ENCODE peak calls at places on chromosomes 1 and 21, in six cellular contexts. Q is HCT116, C is GM12878, L is H1, H is NT2/D1, X is HepG2. K is an unnamed sample.

GRCh38 chr1:47188901-47189785 is 693 bp downstream of the PDZK1IP1 start:
- DNase-seq in Q (no peak), C (no peak), L (peak), H (no peak), X (no peak), K (no peak)

GRCh38 chr1:22143065-22143514 is at the start of gene WNT4:
- DNase-seq in Q (no peak), C (no peak), L (peak), H (no peak), X (no peak), K (peak)

GRCh38 chr1:2160691-2161320 is 33.8 kb downstream of the FAAP20 start:
- DNase-seq in Q (no peak), C (no peak), L (no peak), H (no peak), X (no peak), K (no peak)

GRCh38 chr1:243474384-243474851 is 218.6 kb downstream of the SDCCAG8 start:
- DNase-seq in Q (no peak), C (no peak), L (peak), H (no peak), X (no peak), K (no peak)

GRCh38 chr1:67031121-67031520 is 22.8 kb downstream of the SLC35D1 start:
- DNase-seq in Q (no peak), C (no peak), L (no peak), H (no peak), X (no peak), K (no peak)

GRCh38 chr1:8481650-8482380 is 163.9 kb downstream of the SLC45A1 start:
- DNase-seq in Q (no peak), C (no peak), L (no peak), H (no peak), X (no peak), K (no peak)

GRCh38 chr1:202145325-202146140 is 996 bp upstream of the ARL8A start:
- DNase-seq in Q (no peak), C (no peak), L (no peak), H (no peak), X (no peak), K (no peak)

GRCh38 chr1:52674497-52675384 is 23.4 kb downstream of the COA7 start:
- DNase-seq in Q (no peak), C (no peak), L (no peak), H (no peak), X (no peak), K (peak)

GRCh38 chr1:198107041-198107440 is 49.8 kb upstream of the NEK7 start:
- DNase-seq in Q (no peak), C (no peak), L (no peak), H (no peak), X (no peak), K (no peak)

GRCh38 chr1:80657707-80658106 is 1143.0 kb upstream of the ADGRL2 start:
- DNase-seq in Q (no peak), C (no peak), L (no peak), H (peak), X (no peak), K (no peak)

GRCh38 chr21:45138199-45139002 is 64.0 kb downstream of the ADARB1 start:
- DNase-seq in Q (peak), C (no peak), L (peak), H (peak), X (peak), K (peak)

GRCh38 chr1:116962976-116963639 is 38.5 kb upstream of the CD101 start:
- DNase-seq in Q (no peak), C (no peak), L (no peak), H (no peak), X (no peak), K (no peak)

GRCh38 chr21:32190491-32191144 is 88.2 kb downstream of the MIS18A start:
- DNase-seq in Q (no peak), C (peak), L (no peak), H (no peak), X (no peak), K (no peak)

GRCh38 chr1:66048011-66048410 is 255.3 kb downstream of the PDE4B start:
- DNase-seq in Q (no peak), C (no peak), L (no peak), H (no peak), X (no peak), K (no peak)

GRCh38 chr1:200317236-200317635 is 92.6 kb downstream of the ZNF281 start:
- DNase-seq in Q (no peak), C (no peak), L (no peak), H (no peak), X (no peak), K (no peak)

GRCh38 chr1:116766616-116767469 is 12.6 kb downstream of the CD2 start:
- DNase-seq in Q (no peak), C (no peak), L (no peak), H (no peak), X (no peak), K (no peak)

GRCh38 chr1:107965112-107965991 is at the start of gene VAV3:
- DNase-seq in Q (no peak), C (no peak), L (peak), H (peak), X (peak), K (no peak)

GRCh38 chr1:211632808-211633522 is 42.5 kb downstream of the NEK2 start:
- DNase-seq in Q (no peak), C (no peak), L (no peak), H (no peak), X (no peak), K (no peak)

GRCh38 chr1:225482489-225482950 is 54.7 kb upstream of the LBR start:
- DNase-seq in Q (no peak), C (no peak), L (peak), H (no peak), X (no peak), K (no peak)

GRCh38 chr1:28675921-28676257 is 7.3 kb downstream of the GMEB1 start:
- DNase-seq in Q (no peak), C (no peak), L (no peak), H (no peak), X (no peak), K (no peak)

GRCh38 chr1:15155760-15156743 is 2.5 kb downstream of the TMEM51 start:
- DNase-seq in Q (no peak), C (peak), L (no peak), H (no peak), X (no peak), K (no peak)

GRCh38 chr1:32939655-32940371 is 24.8 kb downstream of the RNF19B start:
- DNase-seq in Q (no peak), C (no peak), L (no peak), H (no peak), X (no peak), K (peak)

GRCh38 chr21:26881504-26882228 is 36.5 kb upstream of the ADAMTS1 start:
- DNase-seq in Q (no peak), C (no peak), L (no peak), H (peak), X (no peak), K (no peak)

GRCh38 chr1:160148121-160148520 is 3.3 kb upstream of the ATP1A4 start:
- DNase-seq in Q (no peak), C (no peak), L (no peak), H (no peak), X (peak), K (no peak)

GRCh38 chr1:160149235-160149634 is 2.2 kb upstream of the ATP1A4 start:
- DNase-seq in Q (no peak), C (no peak), L (no peak), H (no peak), X (no peak), K (no peak)

GRCh38 chr1:160146107-160146506 is 5.3 kb upstream of the ATP1A4 start:
- DNase-seq in Q (no peak), C (no peak), L (no peak), H (no peak), X (no peak), K (no peak)

GRCh38 chr1:160143695-160144094 is 7.7 kb upstream of the ATP1A4 start:
- DNase-seq in Q (no peak), C (no peak), L (no peak), H (no peak), X (no peak), K (no peak)

GRCh38 chr1:160144921-160145320 is 6.5 kb upstream of the ATP1A4 start:
- DNase-seq in Q (no peak), C (no peak), L (no peak), H (peak), X (no peak), K (no peak)
- TF ChIP-seq ZNF274 in Q (no peak), C (no peak), L (no peak), H (no peak), X (no peak), K (no peak)

GRCh38 chr1:64469121-64469520 is 808 bp upstream of the CACHD1 start:
- DNase-seq in Q (no peak), C (no peak), L (no peak), H (no peak), X (no peak), K (no peak)

GRCh38 chr1:64470670-64471217 is 815 bp downstream of the CACHD1 start:
- DNase-seq in Q (no peak), C (no peak), L (peak), H (no peak), X (no peak), K (no peak)

GRCh38 chr1:64471218-64471719 is 1.3 kb downstream of the CACHD1 start:
- DNase-seq in Q (no peak), C (no peak), L (peak), H (no peak), X (no peak), K (no peak)

GRCh38 chr1:64469614-64469976 is 334 bp upstream of the CACHD1 start:
- DNase-seq in Q (no peak), C (no peak), L (no peak), H (no peak), X (no peak), K (no peak)

DNA sequence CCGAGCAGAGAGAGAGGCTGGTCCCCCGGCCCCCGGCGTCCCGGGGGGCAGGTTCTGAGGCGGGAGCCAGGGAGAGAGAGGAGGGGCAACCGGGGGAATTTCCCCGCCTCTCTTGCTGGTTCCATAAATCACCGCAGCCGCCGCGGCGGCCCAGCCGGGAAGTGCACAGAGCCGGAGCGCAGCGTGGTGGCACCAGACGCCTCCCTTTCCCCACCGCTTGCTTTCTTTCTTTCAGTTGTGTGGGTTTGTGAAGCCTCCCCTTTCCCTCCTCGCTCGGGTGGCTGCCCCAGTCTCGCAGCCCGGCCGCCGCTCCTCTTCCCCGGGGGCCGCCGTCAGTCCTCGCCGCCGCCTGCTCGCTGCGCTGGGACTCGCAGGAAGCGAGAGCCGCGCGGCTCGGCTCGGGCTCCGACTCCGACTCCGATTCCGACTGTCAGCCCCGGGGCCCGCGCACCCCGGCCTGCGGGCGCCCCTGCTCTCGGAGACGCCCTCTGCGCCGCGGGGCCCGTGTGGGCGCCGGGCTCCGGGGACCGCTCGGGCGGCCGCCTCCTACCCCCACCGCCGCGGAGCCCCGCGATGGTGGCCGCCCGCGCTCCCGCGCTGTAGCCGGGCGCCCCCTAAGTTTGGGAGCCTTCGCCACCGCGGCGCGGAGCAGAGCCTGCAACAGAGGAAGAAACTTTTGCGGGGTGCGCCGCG is at the start of gene CACHD1:
- DNase-seq in Q (peak), C (no peak), L (peak), H (peak), X (no peak), K (no peak)
- TF ChIP-seq ZNF274 in Q (no peak), C (no peak), L (no peak), H (no peak), X (no peak), K (no peak)

GRCh38 chr1:236868625-236869467 is 73.8 kb downstream of the MTR start:
- DNase-seq in Q (peak), C (peak), L (no peak), H (peak), X (peak), K (peak)

GRCh38 chr1:236869911-236870310 is 74.8 kb downstream of the MTR start:
- DNase-seq in Q (no peak), C (no peak), L (no peak), H (no peak), X (no peak), K (no peak)

GRCh38 chr1:236870721-236871120 is 75.6 kb downstream of the MTR start:
- DNase-seq in Q (no peak), C (no peak), L (no peak), H (no peak), X (no peak), K (peak)

GRCh38 chr1:236875975-236876374 is 80.9 kb downstream of the MTR start:
- DNase-seq in Q (no peak), C (no peak), L (no peak), H (no peak), X (no peak), K (no peak)

DNA sequence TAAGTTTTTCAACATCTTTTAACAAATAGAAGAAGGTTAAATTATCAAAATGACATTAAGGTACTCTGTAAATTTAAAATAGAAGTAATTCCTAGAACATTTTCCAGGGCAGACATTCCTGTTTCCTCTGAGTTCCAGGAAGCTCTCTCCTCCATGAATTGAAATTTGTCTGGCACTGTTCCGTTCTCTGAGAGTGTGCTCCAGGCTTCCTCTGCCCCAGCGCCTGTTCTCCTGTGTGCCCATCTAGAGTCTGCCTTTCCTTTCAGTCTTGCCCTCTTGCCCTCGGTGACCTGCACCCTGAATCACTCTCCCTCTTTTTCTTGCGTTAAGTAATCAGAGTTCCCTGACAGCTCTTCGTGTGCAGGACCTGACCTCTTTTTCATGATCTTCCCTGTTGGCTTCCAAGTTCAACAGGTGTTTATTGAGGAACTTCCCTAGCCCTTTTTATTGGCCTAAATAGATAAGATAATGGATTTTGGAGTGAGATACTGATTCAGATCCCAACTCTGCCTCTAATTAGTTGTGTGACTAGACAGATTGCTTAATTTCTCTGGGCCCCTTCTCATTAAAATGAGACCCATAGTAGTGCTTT is 77.1 kb downstream of the MTR start:
- DNase-seq in Q (no peak), C (no peak), L (no peak), H (no peak), X (no peak), K (no peak)
- TF ChIP-seq ZNF274 in Q (no peak), C (no peak), L (no peak), H (no peak), X (no peak), K (no peak)

GRCh38 chr1:186066411-186066810 is 308.6 kb downstream of the TPR start:
- DNase-seq in Q (no peak), C (no peak), L (no peak), H (no peak), X (no peak), K (no peak)
- TF ChIP-seq ZNF274 in Q (no peak), C (no peak), L (no peak), H (no peak), X (no peak), K (no peak)

DNA sequence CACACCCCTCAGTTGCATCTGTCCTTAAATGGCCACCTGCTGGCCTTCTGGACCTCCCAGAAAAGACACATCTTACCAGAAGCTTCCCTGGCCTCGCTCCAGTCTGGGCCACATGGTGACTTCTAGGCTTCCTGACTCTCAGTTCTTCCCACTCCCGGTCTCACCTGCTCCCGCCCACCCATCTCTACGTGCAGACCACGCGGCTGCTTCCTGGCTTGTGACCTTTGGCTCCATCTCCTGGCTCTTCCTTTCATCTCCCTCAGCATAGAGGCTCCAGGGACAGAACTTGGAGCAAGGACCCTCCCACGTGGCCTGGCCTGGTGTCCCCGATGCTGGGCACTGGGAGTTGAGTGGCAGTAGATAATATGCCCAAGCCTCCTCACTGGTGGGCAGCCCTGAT is 124.9 kb upstream of the IRF2BP2 start:
- DNase-seq in Q (no peak), C (no peak), L (no peak), H (no peak), X (peak), K (peak)
- TF ChIP-seq ZNF274 in Q (no peak), C (no peak), L (no peak), H (no peak), X (peak), K (no peak)